ENCODE peak calls at places on chromosomes 12 and 14, in nine cellular contexts. One of them, this sample, is unnamed. For H3K36me3, the result is how much of the 10 kb centered on the place peaks cover.

GRCh38 chr14:52596861-52597260 is 44.2 kb downstream of the GPR137C start:
- DNase-seq in DND-41: no peak
- DNase-seq in breast epithelium: no peak
- DNase-seq in IMR-90: peak
- DNase-seq in left ventricle myocardium inferior: no peak
- DNase-seq in HepG2: no peak
- DNase-seq in sigmoid colon: no peak
- DNase-seq in WERI-Rb-1: no peak
- DNase-seq in neural progenitor cell: no peak
- DNase-seq in this sample: no peak

GRCh38 chr12:117854339-117855012 is 114.3 kb downstream of the KSR2 start:
- DNase-seq in DND-41: peak
- DNase-seq in breast epithelium: no peak
- DNase-seq in IMR-90: peak
- DNase-seq in left ventricle myocardium inferior: no peak
- DNase-seq in HepG2: peak
- DNase-seq in sigmoid colon: no peak
- DNase-seq in WERI-Rb-1: peak
- DNase-seq in neural progenitor cell: peak
- DNase-seq in this sample: no peak

GRCh38 chr14:104441275-104442106 is 138.1 kb upstream of the C14orf180 start:
- DNase-seq in DND-41: peak
- DNase-seq in breast epithelium: peak
- DNase-seq in IMR-90: no peak
- DNase-seq in left ventricle myocardium inferior: no peak
- DNase-seq in HepG2: no peak
- DNase-seq in sigmoid colon: peak
- DNase-seq in WERI-Rb-1: no peak
- DNase-seq in neural progenitor cell: no peak
- DNase-seq in this sample: no peak

GRCh38 chr12:108126212-108126611 is 2.9 kb upstream of the WSCD2 start:
- DNase-seq in DND-41: no peak
- DNase-seq in breast epithelium: no peak
- DNase-seq in IMR-90: no peak
- DNase-seq in left ventricle myocardium inferior: no peak
- DNase-seq in HepG2: no peak
- DNase-seq in sigmoid colon: no peak
- DNase-seq in WERI-Rb-1: no peak
- DNase-seq in neural progenitor cell: no peak
- DNase-seq in this sample: no peak

GRCh38 chr12:6182279-6182898 is 17.8 kb upstream of the CD9 start:
- DNase-seq in DND-41: no peak
- DNase-seq in breast epithelium: peak
- DNase-seq in IMR-90: peak
- DNase-seq in left ventricle myocardium inferior: peak
- DNase-seq in HepG2: peak
- DNase-seq in sigmoid colon: peak
- DNase-seq in WERI-Rb-1: no peak
- DNase-seq in neural progenitor cell: no peak
- DNase-seq in this sample: no peak

GRCh38 chr12:7093892-7094291 is 1.6 kb upstream of the C1R start:
- DNase-seq in DND-41: no peak
- DNase-seq in breast epithelium: no peak
- DNase-seq in IMR-90: no peak
- DNase-seq in left ventricle myocardium inferior: no peak
- DNase-seq in HepG2: no peak
- DNase-seq in sigmoid colon: no peak
- DNase-seq in WERI-Rb-1: no peak
- DNase-seq in neural progenitor cell: no peak
- DNase-seq in this sample: no peak

GRCh38 chr12:3088251-3088650 is 11.1 kb downstream of the TSPAN9 start:
- DNase-seq in DND-41: no peak
- DNase-seq in breast epithelium: no peak
- DNase-seq in IMR-90: no peak
- DNase-seq in left ventricle myocardium inferior: no peak
- DNase-seq in HepG2: no peak
- DNase-seq in sigmoid colon: no peak
- DNase-seq in WERI-Rb-1: no peak
- DNase-seq in neural progenitor cell: no peak
- DNase-seq in this sample: no peak

GRCh38 chr12:1927051-1927680 is 8.7 kb upstream of the CACNA2D4 start:
- DNase-seq in DND-41: no peak
- DNase-seq in breast epithelium: no peak
- DNase-seq in IMR-90: no peak
- DNase-seq in left ventricle myocardium inferior: no peak
- DNase-seq in HepG2: no peak
- DNase-seq in sigmoid colon: peak
- DNase-seq in WERI-Rb-1: no peak
- DNase-seq in neural progenitor cell: no peak
- DNase-seq in this sample: no peak

GRCh38 chr12:63206908-63207307 is 55.9 kb upstream of the AVPR1A start:
- DNase-seq in DND-41: no peak
- DNase-seq in breast epithelium: no peak
- DNase-seq in IMR-90: no peak
- DNase-seq in left ventricle myocardium inferior: no peak
- DNase-seq in HepG2: no peak
- DNase-seq in sigmoid colon: no peak
- DNase-seq in WERI-Rb-1: no peak
- DNase-seq in neural progenitor cell: no peak
- DNase-seq in this sample: no peak

GRCh38 chr14:106268013-106268727 is 741.8 kb downstream of the TMEM121 start:
- DNase-seq in DND-41: peak
- DNase-seq in breast epithelium: no peak
- DNase-seq in IMR-90: no peak
- DNase-seq in left ventricle myocardium inferior: no peak
- DNase-seq in HepG2: no peak
- DNase-seq in sigmoid colon: no peak
- DNase-seq in WERI-Rb-1: peak
- DNase-seq in neural progenitor cell: no peak
- DNase-seq in this sample: no peak

GRCh38 chr14:71532790-71533189 is 399.4 kb upstream of the RGS6 start:
- DNase-seq in DND-41: no peak
- DNase-seq in breast epithelium: no peak
- DNase-seq in IMR-90: no peak
- DNase-seq in left ventricle myocardium inferior: no peak
- DNase-seq in HepG2: no peak
- DNase-seq in sigmoid colon: no peak
- DNase-seq in WERI-Rb-1: no peak
- DNase-seq in neural progenitor cell: no peak
- DNase-seq in this sample: no peak

GRCh38 chr14:69363055-69363454 is 35.0 kb downstream of the ERH start:
- DNase-seq in DND-41: no peak
- DNase-seq in breast epithelium: no peak
- DNase-seq in IMR-90: peak
- DNase-seq in left ventricle myocardium inferior: peak
- DNase-seq in HepG2: peak
- DNase-seq in sigmoid colon: no peak
- DNase-seq in WERI-Rb-1: peak
- DNase-seq in neural progenitor cell: peak
- DNase-seq in this sample: no peak

GRCh38 chr12:26651566-26652188 is 181.3 kb downstream of the ITPR2 start:
- DNase-seq in DND-41: peak
- DNase-seq in breast epithelium: peak
- DNase-seq in IMR-90: peak
- DNase-seq in left ventricle myocardium inferior: no peak
- DNase-seq in HepG2: peak
- DNase-seq in sigmoid colon: no peak
- DNase-seq in WERI-Rb-1: peak
- DNase-seq in neural progenitor cell: peak
- DNase-seq in this sample: no peak

GRCh38 chr12:89353823-89354629 is 1.7 kb upstream of the DUSP6 start:
- DNase-seq in DND-41: peak
- DNase-seq in breast epithelium: peak
- DNase-seq in IMR-90: peak
- DNase-seq in left ventricle myocardium inferior: peak
- DNase-seq in HepG2: peak
- DNase-seq in sigmoid colon: peak
- DNase-seq in WERI-Rb-1: peak
- DNase-seq in neural progenitor cell: peak
- DNase-seq in this sample: no peak

GRCh38 chr12:89354630-89354931 is 2.3 kb upstream of the DUSP6 start:
- DNase-seq in DND-41: no peak
- DNase-seq in breast epithelium: no peak
- DNase-seq in IMR-90: peak
- DNase-seq in left ventricle myocardium inferior: no peak
- DNase-seq in HepG2: no peak
- DNase-seq in sigmoid colon: no peak
- DNase-seq in WERI-Rb-1: no peak
- DNase-seq in neural progenitor cell: no peak
- DNase-seq in this sample: no peak

GRCh38 chr12:89355243-89356068 is 3.2 kb upstream of the DUSP6 start:
- DNase-seq in DND-41: no peak
- DNase-seq in breast epithelium: no peak
- DNase-seq in IMR-90: no peak
- DNase-seq in left ventricle myocardium inferior: no peak
- DNase-seq in HepG2: peak
- DNase-seq in sigmoid colon: no peak
- DNase-seq in WERI-Rb-1: no peak
- DNase-seq in neural progenitor cell: peak
- DNase-seq in this sample: no peak

GRCh38 chr12:89357297-89357730 is 5.0 kb upstream of the DUSP6 start:
- DNase-seq in DND-41: no peak
- DNase-seq in breast epithelium: no peak
- DNase-seq in IMR-90: no peak
- DNase-seq in left ventricle myocardium inferior: no peak
- DNase-seq in HepG2: peak
- DNase-seq in sigmoid colon: no peak
- DNase-seq in WERI-Rb-1: no peak
- DNase-seq in neural progenitor cell: peak
- DNase-seq in this sample: no peak

DNA sequence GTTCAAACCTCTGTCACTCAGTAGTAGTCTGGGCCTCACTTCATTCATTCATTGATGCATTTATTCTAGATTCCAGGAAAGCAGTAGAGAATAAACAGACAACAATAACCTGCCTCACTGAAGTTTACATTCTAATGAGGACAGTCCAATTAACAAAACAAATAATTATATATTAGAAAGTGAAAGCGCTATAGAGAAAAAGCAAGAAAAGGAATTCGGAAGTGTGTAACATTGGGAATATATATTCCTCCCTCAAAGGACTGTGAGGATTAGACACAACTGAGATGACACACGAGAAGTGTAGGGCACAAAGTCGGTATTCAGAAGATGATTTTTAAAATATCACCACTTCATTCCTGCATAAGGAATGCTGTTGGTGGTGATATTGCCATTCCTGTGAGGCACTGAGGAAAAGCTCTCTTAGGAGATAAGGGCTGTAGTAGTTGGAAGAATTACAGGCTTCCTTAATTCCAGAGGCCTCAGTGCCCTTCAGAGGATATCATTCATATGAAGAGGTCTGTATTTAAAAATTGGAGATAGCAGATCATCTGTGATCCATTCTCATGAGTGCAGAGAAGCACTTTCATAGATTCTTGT is 3.9 kb upstream of the DUSP6 start:
- DNase-seq in DND-41: no peak
- DNase-seq in breast epithelium: no peak
- DNase-seq in IMR-90: no peak
- DNase-seq in left ventricle myocardium inferior: no peak
- DNase-seq in HepG2: no peak
- DNase-seq in sigmoid colon: no peak
- DNase-seq in WERI-Rb-1: no peak
- DNase-seq in neural progenitor cell: no peak
- DNase-seq in this sample: no peak
- H3K27ac ChIP-seq in DND-41: no peak
- H3K27ac ChIP-seq in breast epithelium: peak
- H3K27ac ChIP-seq in IMR-90: no peak
- H3K27ac ChIP-seq in left ventricle myocardium inferior: no peak
- H3K27ac ChIP-seq in HepG2: peak
- H3K27ac ChIP-seq in sigmoid colon: no peak
- H3K27ac ChIP-seq in WERI-Rb-1: no peak
- H3K27ac ChIP-seq in neural progenitor cell: no peak
- H3K27ac ChIP-seq in this sample: peak

GRCh38 chr12:27682534-27682933 is 13.7 kb upstream of the REP15 start:
- DNase-seq in DND-41: no peak
- DNase-seq in breast epithelium: no peak
- DNase-seq in IMR-90: peak
- DNase-seq in left ventricle myocardium inferior: no peak
- DNase-seq in HepG2: no peak
- DNase-seq in sigmoid colon: no peak
- DNase-seq in WERI-Rb-1: no peak
- DNase-seq in neural progenitor cell: no peak
- DNase-seq in this sample: no peak
- H3K36me3 ChIP-seq in DND-41: under half
- H3K36me3 ChIP-seq in breast epithelium: under half
- H3K36me3 ChIP-seq in IMR-90: under half
- H3K36me3 ChIP-seq in left ventricle myocardium inferior: half or more
- H3K36me3 ChIP-seq in HepG2: under half
- H3K36me3 ChIP-seq in sigmoid colon: half or more
- H3K36me3 ChIP-seq in WERI-Rb-1: under half
- H3K36me3 ChIP-seq in neural progenitor cell: under half
- H3K36me3 ChIP-seq in this sample: under half

GRCh38 chr12:46364777-46365580 is 7.6 kb downstream of the SLC38A2 start:
- DNase-seq in DND-41: no peak
- DNase-seq in breast epithelium: no peak
- DNase-seq in IMR-90: peak
- DNase-seq in left ventricle myocardium inferior: no peak
- DNase-seq in HepG2: peak
- DNase-seq in sigmoid colon: peak
- DNase-seq in WERI-Rb-1: no peak
- DNase-seq in neural progenitor cell: no peak
- DNase-seq in this sample: peak

GRCh38 chr12:46367351-46368029 is 5.1 kb downstream of the SLC38A2 start:
- DNase-seq in DND-41: no peak
- DNase-seq in breast epithelium: no peak
- DNase-seq in IMR-90: no peak
- DNase-seq in left ventricle myocardium inferior: no peak
- DNase-seq in HepG2: no peak
- DNase-seq in sigmoid colon: no peak
- DNase-seq in WERI-Rb-1: no peak
- DNase-seq in neural progenitor cell: no peak
- DNase-seq in this sample: no peak

GRCh38 chr12:46364300-46364696 is 8.3 kb downstream of the SLC38A2 start:
- DNase-seq in DND-41: no peak
- DNase-seq in breast epithelium: no peak
- DNase-seq in IMR-90: no peak
- DNase-seq in left ventricle myocardium inferior: no peak
- DNase-seq in HepG2: no peak
- DNase-seq in sigmoid colon: no peak
- DNase-seq in WERI-Rb-1: no peak
- DNase-seq in neural progenitor cell: no peak
- DNase-seq in this sample: no peak

GRCh38 chr12:46366771-46367170 is 5.8 kb downstream of the SLC38A2 start:
- DNase-seq in DND-41: no peak
- DNase-seq in breast epithelium: no peak
- DNase-seq in IMR-90: no peak
- DNase-seq in left ventricle myocardium inferior: no peak
- DNase-seq in HepG2: no peak
- DNase-seq in sigmoid colon: no peak
- DNase-seq in WERI-Rb-1: no peak
- DNase-seq in neural progenitor cell: no peak
- DNase-seq in this sample: no peak

GRCh38 chr12:46365951-46366379 is 6.6 kb downstream of the SLC38A2 start:
- DNase-seq in DND-41: no peak
- DNase-seq in breast epithelium: no peak
- DNase-seq in IMR-90: no peak
- DNase-seq in left ventricle myocardium inferior: no peak
- DNase-seq in HepG2: no peak
- DNase-seq in sigmoid colon: no peak
- DNase-seq in WERI-Rb-1: no peak
- DNase-seq in neural progenitor cell: no peak
- DNase-seq in this sample: no peak
- H3K4me3 ChIP-seq in DND-41: no peak
- H3K4me3 ChIP-seq in breast epithelium: peak
- H3K4me3 ChIP-seq in IMR-90: peak
- H3K4me3 ChIP-seq in left ventricle myocardium inferior: peak
- H3K4me3 ChIP-seq in HepG2: peak
- H3K4me3 ChIP-seq in sigmoid colon: peak
- H3K4me3 ChIP-seq in WERI-Rb-1: no peak
- H3K4me3 ChIP-seq in neural progenitor cell: no peak
- H3K4me3 ChIP-seq in this sample: peak

GRCh38 chr12:68844318-68844745 is 36.4 kb downstream of the MDM2 start:
- DNase-seq in DND-41: no peak
- DNase-seq in breast epithelium: no peak
- DNase-seq in IMR-90: no peak
- DNase-seq in left ventricle myocardium inferior: no peak
- DNase-seq in HepG2: no peak
- DNase-seq in sigmoid colon: no peak
- DNase-seq in WERI-Rb-1: no peak
- DNase-seq in neural progenitor cell: no peak
- DNase-seq in this sample: no peak
- H3K27ac ChIP-seq in DND-41: no peak
- H3K27ac ChIP-seq in breast epithelium: no peak
- H3K27ac ChIP-seq in IMR-90: no peak
- H3K27ac ChIP-seq in left ventricle myocardium inferior: no peak
- H3K27ac ChIP-seq in HepG2: no peak
- H3K27ac ChIP-seq in sigmoid colon: no peak
- H3K27ac ChIP-seq in WERI-Rb-1: no peak
- H3K27ac ChIP-seq in neural progenitor cell: no peak
- H3K27ac ChIP-seq in this sample: no peak

This sample was measured in thoracic aorta.